ENCODE peak calls at places on chromosomes 3 and 15, in six cellular contexts. N is thoracic aorta; O is fibroblast of lung; R is stimulated activated CD4-positive, alpha-beta T cell treated with anti-CD3 and anti-CD28 coated beads, Interleukin-12 subunit alpha, Interleukin-12 subunit beta, amount 100 ng/mL, for 24 hours; L is breast epithelium; A is globus pallidus. J is an unnamed sample.
A peak's percentile ranks its signal among the peaks of the same experiment; 100 is the strongest.

GRCh38 chr15:33846862-33847261 is 121.4 kb upstream of the CHRM5 start:
- DNase-seq in N (no peak), O (no peak), R (no peak), L (no peak), A (no peak), J (no peak)

GRCh38 chr3:34202975-34203374 is 404.5 kb downstream of the PDCD6IP start:
- DNase-seq in N (no peak), O (no peak), R (no peak), L (no peak), A (no peak), J (no peak)

GRCh38 chr15:80920271-80920699 is 69.3 kb downstream of the MESD start:
- DNase-seq in N (no peak), O (no peak), R (no peak), L (no peak), A (no peak), J (no peak)

GRCh38 chr15:37931868-37932267 is 2.6 kb upstream of the TMCO5A start:
- DNase-seq in N (no peak), O (peak; percentile 46), R (no peak), L (no peak), A (no peak), J (no peak)

GRCh38 chr15:37903932-37904493 is 30.4 kb upstream of the TMCO5A start:
- DNase-seq in N (no peak), O (no peak), R (no peak), L (no peak), A (no peak), J (no peak)

GRCh38 chr15:55937040-55937439 is 56.4 kb downstream of the NEDD4 start:
- DNase-seq in N (no peak), O (peak; percentile 82), R (no peak), L (no peak), A (no peak), J (no peak)

GRCh38 chr15:90205886-90206285 is 4.8 kb downstream of the SEMA4B start:
- DNase-seq in N (no peak), O (no peak), R (no peak), L (no peak), A (no peak), J (no peak)

GRCh38 chr3:70488131-70488530 is 175.7 kb upstream of the MDFIC2 start:
- DNase-seq in N (no peak), O (no peak), R (no peak), L (no peak), A (no peak), J (no peak)

GRCh38 chr3:134367869-134368750 is 6.1 kb downstream of the AMOTL2 start:
- DNase-seq in N (no peak), O (no peak), R (no peak), L (no peak), A (peak; percentile 62), J (peak; percentile 50)

GRCh38 chr3:78908236-78908635 is 859.6 kb downstream of the ROBO1 start:
- DNase-seq in N (no peak), O (peak; percentile 73), R (no peak), L (no peak), A (no peak), J (no peak)

GRCh38 chr3:144096016-144096415 is 124.4 kb downstream of the DIPK2A start:
- DNase-seq in N (no peak), O (peak; percentile 19), R (no peak), L (no peak), A (no peak), J (no peak)

GRCh38 chr3:46400000-46400734 is 6.7 kb downstream of the CCR5AS start:
- DNase-seq in N (no peak), O (peak; percentile 74), R (no peak), L (no peak), A (no peak), J (no peak)

GRCh38 chr3:13506680-13507079 is 26.6 kb downstream of the HDAC11 start:
- DNase-seq in N (no peak), O (no peak), R (no peak), L (no peak), A (no peak), J (no peak)

GRCh38 chr15:65957451-65957850 is 88.2 kb downstream of the RAB11A start:
- DNase-seq in N (no peak), O (no peak), R (no peak), L (no peak), A (no peak), J (no peak)

GRCh38 chr15:49064281-49064653 is 18.0 kb upstream of the SECISBP2L start:
- DNase-seq in N (no peak), O (no peak), R (no peak), L (no peak), A (no peak), J (no peak)

GRCh38 chr15:80695099-80695910 is at the start of gene ABHD17C:
- DNase-seq in N (no peak), O (peak; percentile 45), R (peak; percentile 34), L (peak; percentile 18), A (peak; percentile 52), J (peak; percentile 69)

GRCh38 chr15:98650871-98651481 is 2.6 kb downstream of the IGF1R start:
- DNase-seq in N (no peak), O (peak; percentile 51), R (peak; percentile 5), L (peak; percentile 48), A (no peak), J (no peak)

GRCh38 chr15:92421980-92422379 is 28.3 kb downstream of the ST8SIA2 start:
- DNase-seq in N (no peak), O (peak; percentile 52), R (no peak), L (no peak), A (no peak), J (no peak)

GRCh38 chr15:49094923-49095322 is 48.7 kb upstream of the SECISBP2L start:
- DNase-seq in N (no peak), O (no peak), R (no peak), L (no peak), A (no peak), J (no peak)

GRCh38 chr3:53708001-53708621 is 138.1 kb downstream of the CHDH start:
- DNase-seq in N (no peak), O (no peak), R (no peak), L (no peak), A (no peak), J (no peak)

GRCh38 chr3:167887096-167887495 is 151.6 kb downstream of the SERPINI1 start:
- DNase-seq in N (no peak), O (peak; percentile 68), R (no peak), L (no peak), A (no peak), J (no peak)

GRCh38 chr3:81446806-81447205 is 314.6 kb downstream of the GBE1 start:
- DNase-seq in N (no peak), O (no peak), R (no peak), L (no peak), A (no peak), J (no peak)

GRCh38 chr3:189563841-189564563 is 67.2 kb upstream of the TP63 start:
- DNase-seq in N (no peak), O (peak; percentile 51), R (no peak), L (no peak), A (no peak), J (no peak)

GRCh38 chr3:72465853-72466252 is 382.4 kb downstream of the SHQ1 start:
- DNase-seq in N (no peak), O (no peak), R (no peak), L (no peak), A (no peak), J (no peak)

GRCh38 chr15:48331796-48332641 is 790 bp downstream of the DUT start:
- DNase-seq in N (peak; percentile 15), O (no peak), R (peak; percentile 61), L (peak; percentile 30), A (peak; percentile 71), J (peak; percentile 12)